ENCODE peak calls at places on chromosomes 5 and 9, in five cellular contexts. One of them, this sample, is unnamed.

GRCh38 chr9:76049341-76049740 is 158.9 kb downstream of the PCSK5 start:
- DNase-seq in effector memory CD4-positive, alpha-beta T cell: no peak
- DNase-seq in cardiac fibroblast: no peak
- DNase-seq in ELR: no peak
- DNase-seq in thyroid gland: no peak
- DNase-seq in this sample: no peak

GRCh38 chr9:132241840-132242620 is 80.2 kb downstream of the NTNG2 start:
- DNase-seq in effector memory CD4-positive, alpha-beta T cell: peak; percentile 27
- DNase-seq in cardiac fibroblast: no peak
- DNase-seq in ELR: peak; percentile 33
- DNase-seq in thyroid gland: peak; percentile 47
- DNase-seq in this sample: no peak

GRCh38 chr9:35828716-35829083 is at the start of gene FAM221B:
- DNase-seq in effector memory CD4-positive, alpha-beta T cell: no peak
- DNase-seq in cardiac fibroblast: no peak
- DNase-seq in ELR: peak; percentile 27
- DNase-seq in thyroid gland: peak; percentile 41
- DNase-seq in this sample: no peak

GRCh38 chr9:655875-656274 is 185.6 kb upstream of the DMRT1 start:
- DNase-seq in effector memory CD4-positive, alpha-beta T cell: no peak
- DNase-seq in cardiac fibroblast: peak; percentile 49
- DNase-seq in ELR: no peak
- DNase-seq in thyroid gland: peak; percentile 75
- DNase-seq in this sample: no peak

GRCh38 chr9:35673132-35673997 is at the start of gene CA9:
- DNase-seq in effector memory CD4-positive, alpha-beta T cell: no peak
- DNase-seq in cardiac fibroblast: no peak
- DNase-seq in ELR: no peak
- DNase-seq in thyroid gland: no peak
- DNase-seq in this sample: no peak

GRCh38 chr5:60522299-60522915 is 177.6 kb downstream of the DEPDC1B start:
- DNase-seq in effector memory CD4-positive, alpha-beta T cell: no peak
- DNase-seq in cardiac fibroblast: peak; percentile 13
- DNase-seq in ELR: peak; percentile 60
- DNase-seq in thyroid gland: no peak
- DNase-seq in this sample: no peak

GRCh38 chr5:113693621-113694130 is 180.2 kb downstream of the YTHDC2 start:
- DNase-seq in effector memory CD4-positive, alpha-beta T cell: no peak
- DNase-seq in cardiac fibroblast: no peak
- DNase-seq in ELR: no peak
- DNase-seq in thyroid gland: no peak
- DNase-seq in this sample: no peak

GRCh38 chr5:53331463-53331862 is 149.0 kb upstream of the FST start:
- DNase-seq in effector memory CD4-positive, alpha-beta T cell: no peak
- DNase-seq in cardiac fibroblast: peak; percentile 86
- DNase-seq in ELR: peak; percentile 94
- DNase-seq in thyroid gland: no peak
- DNase-seq in this sample: peak; percentile 60

GRCh38 chr5:155792873-155793272 is 534.1 kb upstream of the SGCD start:
- DNase-seq in effector memory CD4-positive, alpha-beta T cell: no peak
- DNase-seq in cardiac fibroblast: no peak
- DNase-seq in ELR: no peak
- DNase-seq in thyroid gland: no peak
- DNase-seq in this sample: no peak

GRCh38 chr9:34123682-34124081 is 2.8 kb downstream of the DCAF12 start:
- DNase-seq in effector memory CD4-positive, alpha-beta T cell: no peak
- DNase-seq in cardiac fibroblast: no peak
- DNase-seq in ELR: no peak
- DNase-seq in thyroid gland: no peak
- DNase-seq in this sample: no peak

GRCh38 chr9:93667627-93668026 is 91.2 kb downstream of the PHF2 start:
- DNase-seq in effector memory CD4-positive, alpha-beta T cell: no peak
- DNase-seq in cardiac fibroblast: no peak
- DNase-seq in ELR: no peak
- DNase-seq in thyroid gland: no peak
- DNase-seq in this sample: no peak

GRCh38 chr9:136634904-136635303 is 27.8 kb upstream of the EGFL7 start:
- DNase-seq in effector memory CD4-positive, alpha-beta T cell: no peak
- DNase-seq in cardiac fibroblast: no peak
- DNase-seq in ELR: peak; percentile 71
- DNase-seq in thyroid gland: no peak
- DNase-seq in this sample: no peak

GRCh38 chr5:36311967-36312366 is 10.3 kb upstream of the RANBP3L start:
- DNase-seq in effector memory CD4-positive, alpha-beta T cell: no peak
- DNase-seq in cardiac fibroblast: no peak
- DNase-seq in ELR: no peak
- DNase-seq in thyroid gland: no peak
- DNase-seq in this sample: no peak